ENCODE peak calls at places on chromosomes 13 and 19, in seven cellular contexts. T is IMR-90, C is neuronal stem cell, J is H1, Y is mesendoderm, O is mesenchymal stem cell, P is trophoblast cell. L is an unnamed sample.

GRCh38 chr13:63481334-63481733 is 2065.7 kb upstream of the PCDH20 start:
- DNase-seq in C (no peak), J (no peak), O (peak), P (no peak), T (peak), Y (peak), L (no peak)

GRCh38 chr19:23273022-23273593 is 22.9 kb upstream of the ZNF724 start:
- DNase-seq in P (no peak), O (peak), Y (no peak), T (no peak), J (no peak), C (no peak), L (no peak)

GRCh38 chr19:18506545-18506944 is 15.3 kb downstream of the ELL start:
- DNase-seq in P (no peak), J (no peak), T (no peak), O (no peak), C (no peak), Y (no peak), L (no peak)

GRCh38 chr19:53989600-53990533 is 1.6 kb upstream of the CACNG6 start:
- DNase-seq in T (no peak), P (no peak), Y (no peak), C (no peak), O (no peak), J (no peak), L (no peak)

GRCh38 chr19:16207063-16207462 is 9.4 kb downstream of the AP1M1 start:
- DNase-seq in P (no peak), C (no peak), J (no peak), O (no peak), T (no peak), Y (no peak), L (no peak)

GRCh38 chr13:108812165-108812564 is 182.8 kb downstream of the MYO16 start:
- DNase-seq in P (no peak), J (no peak), O (no peak), T (no peak), Y (no peak), C (no peak), L (no peak)

GRCh38 chr13:47903836-47904235 is 97.2 kb downstream of the SUCLA2 start:
- DNase-seq in T (peak), P (no peak), J (no peak), Y (no peak), O (peak), C (no peak), L (no peak)

GRCh38 chr19:48511800-48512503 is at the start of gene LMTK3:
- DNase-seq in T (peak), J (peak), Y (peak), P (no peak), O (peak), C (no peak), L (peak)

GRCh38 chr13:43036386-43037220 is 13.2 kb downstream of the DNAJC15 start:
- DNase-seq in T (no peak), P (no peak), O (no peak), J (no peak), C (no peak), Y (peak), L (peak)

GRCh38 chr19:19032420-19033175 is 719 bp downstream of the SUGP2 start:
- DNase-seq in O (peak), T (peak), J (peak), C (peak), Y (peak), P (peak), L (peak)

GRCh38 chr13:42176286-42176685 is 95.7 kb upstream of the AKAP11 start:
- DNase-seq in T (no peak), Y (no peak), P (no peak), C (no peak), O (no peak), J (no peak), L (no peak)

GRCh38 chr19:30873691-30874090 is 475.5 kb downstream of the TSHZ3 start:
- DNase-seq in C (no peak), P (no peak), O (no peak), J (no peak), Y (no peak), T (no peak), L (peak)

GRCh38 chr13:49759503-49759902 is 33.0 kb downstream of the KPNA3 start:
- DNase-seq in P (no peak), T (no peak), O (no peak), Y (peak), J (no peak), C (no peak), L (no peak)

GRCh38 chr13:60267498-60268202 is 103.9 kb upstream of the DIAPH3 start:
- DNase-seq in O (peak), P (no peak), J (peak), C (no peak), T (no peak), Y (peak), L (peak)
- H3K4me2 ChIP-seq in O (peak), P (peak), J (peak), C (peak), T (peak), Y (peak), L (peak)

GRCh38 chr19:36073121-36073876 is 18.6 kb downstream of the WDR62 start:
- DNase-seq in C (no peak), Y (no peak), P (no peak), J (no peak), T (no peak), O (no peak), L (no peak)

GRCh38 chr19:36067681-36068080 is 13.0 kb downstream of the WDR62 start:
- DNase-seq in J (no peak), P (no peak), C (no peak), T (no peak), Y (no peak), O (no peak), L (no peak)

DNA sequence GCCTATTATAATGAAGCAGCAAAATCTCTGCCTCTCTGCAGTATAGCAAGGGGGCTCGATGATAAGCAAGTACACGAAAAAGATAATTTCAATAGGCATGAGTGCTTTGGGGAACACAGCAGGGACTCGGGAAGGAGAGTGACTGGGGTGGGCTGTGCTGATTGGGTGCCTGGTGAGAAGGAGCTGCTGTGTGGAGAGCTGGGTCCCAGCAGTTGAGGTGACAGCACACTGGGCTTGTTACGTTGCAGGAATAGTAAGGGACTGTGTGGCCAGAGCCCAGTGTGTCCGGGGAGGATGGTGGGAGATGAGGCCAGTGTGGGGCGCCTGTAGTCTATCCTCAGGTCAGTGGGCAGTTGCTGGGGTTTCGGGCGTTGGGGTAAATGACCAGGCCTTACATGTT is 17.4 kb downstream of the WDR62 start:
- DNase-seq in P (no peak), Y (no peak), J (no peak), C (no peak), O (no peak), T (no peak), L (no peak)
- H2BK5ac ChIP-seq in P (no peak), Y (no peak), J (no peak), C (no peak), O (no peak), T (no peak), L (no peak)

GRCh38 chr13:23928985-23929384 is 31.7 kb upstream of the C1QTNF9B start:
- DNase-seq in Y (peak), P (peak), T (peak), O (peak), J (no peak), C (no peak), L (no peak)
- H3K4me2 ChIP-seq in Y (no peak), P (no peak), T (peak), O (no peak), J (no peak), C (no peak), L (no peak)

GRCh38 chr13:73058741-73059459 is at the start of gene KLF5:
- DNase-seq in Y (peak), O (peak), C (peak), P (peak), T (peak), J (peak), L (peak)

GRCh38 chr13:73058432-73058740 is 419 bp upstream of the KLF5 start:
- DNase-seq in J (no peak), T (no peak), P (no peak), Y (no peak), C (no peak), O (no peak), L (no peak)

GRCh38 chr13:73061478-73062275 is 2.9 kb downstream of the KLF5 start:
- DNase-seq in P (no peak), C (no peak), Y (peak), O (no peak), T (no peak), J (no peak), L (no peak)

GRCh38 chr13:73060251-73061160 is 1.7 kb downstream of the KLF5 start:
- DNase-seq in T (peak), J (no peak), P (peak), Y (peak), O (peak), C (peak), L (no peak)

GRCh38 chr13:73059460-73060250 is 850 bp downstream of the KLF5 start:
- DNase-seq in J (no peak), Y (peak), C (peak), P (peak), T (peak), O (peak), L (peak)
- H2BK5ac ChIP-seq in J (no peak), Y (no peak), C (no peak), P (peak), T (peak), O (peak), L (no peak)

GRCh38 chr19:36152061-36152885 is at the start of gene COX7A1:
- DNase-seq in J (no peak), T (no peak), Y (no peak), P (peak), O (no peak), C (no peak), L (no peak)
- H3K4me2 ChIP-seq in J (peak), T (peak), Y (no peak), P (no peak), O (no peak), C (no peak), L (no peak)

DNA sequence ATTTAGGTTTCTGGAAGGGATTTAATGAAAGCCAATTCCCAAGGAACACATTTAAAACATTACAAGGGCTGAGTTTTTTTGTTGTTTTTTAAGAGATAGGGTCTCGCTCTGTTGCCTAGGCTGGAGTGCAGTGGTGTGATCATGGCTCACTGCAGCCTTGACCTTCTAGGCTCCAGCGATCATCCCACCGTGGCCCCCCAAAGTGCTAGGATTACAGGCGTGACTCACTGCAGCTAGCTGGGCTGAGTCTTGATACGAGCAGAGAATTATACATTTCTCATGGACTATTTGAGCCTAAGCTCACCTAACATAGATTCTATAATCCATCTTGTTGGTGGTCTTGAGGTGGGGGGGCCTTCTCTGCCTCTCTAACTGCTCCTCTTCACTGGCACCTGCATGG is 37.5 kb downstream of the DOCK9 start:
- DNase-seq in P (no peak), T (no peak), O (no peak), J (no peak), Y (no peak), C (no peak), L (no peak)
- H2BK5ac ChIP-seq in P (no peak), T (no peak), O (no peak), J (no peak), Y (no peak), C (no peak), L (no peak)

GRCh38 chr13:79557666-79558065 is 76.7 kb downstream of the NDFIP2 start:
- DNase-seq in O (no peak), J (no peak), C (no peak), Y (no peak), T (no peak), P (no peak), L (no peak)

GRCh38 chr13:79566118-79566517 is 85.2 kb downstream of the NDFIP2 start:
- DNase-seq in P (no peak), Y (no peak), T (no peak), C (no peak), O (no peak), J (no peak), L (no peak)

GRCh38 chr13:79560954-79561353 is 80.0 kb downstream of the NDFIP2 start:
- DNase-seq in O (no peak), T (no peak), P (peak), C (no peak), Y (peak), J (no peak), L (no peak)

DNA sequence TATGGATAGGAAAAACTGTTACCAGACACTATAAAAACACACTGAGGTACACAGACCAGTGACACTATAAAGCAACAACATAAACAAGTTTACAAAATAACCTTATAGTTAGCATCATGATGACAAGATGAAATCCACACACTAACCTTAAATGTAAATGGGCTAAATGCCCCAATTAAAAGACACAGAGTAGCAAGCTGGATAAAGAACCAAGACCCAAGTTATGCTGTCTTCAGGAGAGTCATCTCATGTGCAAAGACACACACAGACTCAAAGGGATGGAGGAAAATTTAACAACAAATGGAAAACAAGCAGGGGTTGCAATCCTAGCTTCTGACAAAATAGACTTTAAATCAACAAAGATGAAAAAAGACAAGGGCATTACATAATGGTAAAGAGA is 81.6 kb downstream of the NDFIP2 start:
- DNase-seq in J (no peak), O (no peak), P (no peak), C (no peak), T (no peak), Y (no peak), L (no peak)
- H3K4me2 ChIP-seq in J (no peak), O (no peak), P (no peak), C (no peak), T (no peak), Y (no peak), L (no peak)

DNA sequence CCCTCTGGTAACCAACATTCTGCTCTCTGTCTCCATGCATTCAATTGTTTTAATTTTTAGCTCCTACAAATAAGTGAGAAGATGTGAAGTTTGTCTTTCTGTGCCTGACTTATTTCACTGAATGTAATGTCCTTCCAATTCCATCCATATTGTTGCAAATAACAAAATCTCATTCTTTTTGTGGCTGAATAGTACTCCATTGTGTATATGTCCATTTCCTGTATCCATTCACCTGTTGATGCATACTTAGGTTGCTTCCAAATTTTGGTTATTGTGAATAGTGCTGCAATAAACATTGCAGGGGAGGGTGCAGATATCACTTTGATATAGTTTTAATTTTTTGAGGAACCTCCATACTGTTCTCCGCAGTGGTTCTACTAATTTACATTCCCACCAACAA is 2.5 kb upstream of the ZNF284 start:
- DNase-seq in O (no peak), Y (no peak), P (no peak), C (no peak), T (no peak), J (no peak), L (no peak)
- H2BK5ac ChIP-seq in O (no peak), Y (no peak), P (no peak), C (no peak), T (no peak), J (no peak), L (no peak)

GRCh38 chr19:3150739-3151329 is 15.0 kb downstream of the GNA15 start:
- DNase-seq in J (no peak), T (no peak), C (no peak), O (no peak), Y (no peak), P (no peak), L (no peak)
- H3K4me2 ChIP-seq in J (no peak), T (no peak), C (no peak), O (no peak), Y (no peak), P (no peak), L (no peak)

DNA sequence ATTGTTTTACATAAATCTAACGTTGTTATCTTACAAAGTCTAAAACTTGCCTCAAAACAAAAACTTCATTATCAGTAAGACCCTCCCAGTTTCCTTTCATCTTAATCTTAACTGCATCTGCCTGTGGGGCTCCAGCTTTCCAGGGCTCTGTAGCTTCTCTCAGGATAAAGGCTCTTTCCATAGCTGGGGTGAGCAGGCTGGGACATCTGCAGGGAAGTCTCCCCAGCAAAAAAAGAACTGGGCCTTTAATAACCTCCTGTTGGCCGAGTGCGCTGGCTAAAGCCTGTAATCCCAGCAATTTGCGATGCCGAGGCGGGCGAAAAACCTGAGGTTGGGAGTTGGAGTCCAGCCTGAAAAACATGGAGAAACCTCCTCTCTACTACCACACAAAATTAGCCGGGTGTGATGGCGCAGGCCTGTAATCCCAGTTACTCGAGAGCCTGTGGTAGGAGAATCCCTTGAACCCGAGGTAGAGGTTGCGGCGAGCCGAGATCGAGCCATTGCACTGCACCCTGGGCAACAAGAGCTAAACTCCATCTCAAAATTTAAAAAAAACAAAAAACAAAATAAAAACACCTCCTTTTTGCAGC is 142.9 kb downstream of the ZNF737 start:
- DNase-seq in O (peak), T (no peak), C (peak), J (no peak), Y (peak), P (no peak), L (no peak)
- H2BK5ac ChIP-seq in O (no peak), T (no peak), C (peak), J (peak), Y (no peak), P (peak), L (no peak)